ENCODE peak calls at places on chromosomes 12 and 14, in five cellular contexts. One of them, this sample, is unnamed.
A peak's percentile ranks its signal among the peaks of the same experiment; 100 is the strongest.

GRCh38 chr14:90551070-90551704 is 154.4 kb downstream of the CALM1 start:
- DNase-seq in A172: no peak
- DNase-seq in Panc1: no peak
- DNase-seq in cardiac muscle cell: peak; percentile 12
- DNase-seq in CD8-positive, alpha-beta T cell: no peak
- DNase-seq in this sample: peak; percentile 46

GRCh38 chr14:95180966-95181733 is 23.8 kb upstream of the DICER1 start:
- DNase-seq in Panc1: no peak
- DNase-seq in cardiac muscle cell: peak; percentile 12
- DNase-seq in CD8-positive, alpha-beta T cell: no peak
- DNase-seq in A172: no peak
- DNase-seq in this sample: no peak

GRCh38 chr14:65780566-65780965 is 368.0 kb downstream of the FUT8 start:
- DNase-seq in CD8-positive, alpha-beta T cell: no peak
- DNase-seq in Panc1: no peak
- DNase-seq in A172: no peak
- DNase-seq in cardiac muscle cell: no peak
- DNase-seq in this sample: no peak

GRCh38 chr12:32754101-32754500 is 1.6 kb downstream of the YARS2 start:
- DNase-seq in A172: no peak
- DNase-seq in cardiac muscle cell: peak; percentile 12
- DNase-seq in CD8-positive, alpha-beta T cell: no peak
- DNase-seq in Panc1: no peak
- DNase-seq in this sample: peak; percentile 5

GRCh38 chr12:48001426-48002178 is 2.7 kb downstream of the COL2A1 start:
- DNase-seq in CD8-positive, alpha-beta T cell: no peak
- DNase-seq in A172: no peak
- DNase-seq in cardiac muscle cell: peak; percentile 43
- DNase-seq in Panc1: no peak
- DNase-seq in this sample: peak; percentile 24

GRCh38 chr14:70170976-70171375 is 17.8 kb downstream of the SLC8A3 start:
- DNase-seq in cardiac muscle cell: no peak
- DNase-seq in CD8-positive, alpha-beta T cell: no peak
- DNase-seq in A172: no peak
- DNase-seq in Panc1: no peak
- DNase-seq in this sample: no peak

GRCh38 chr12:115232455-115233156 is 548.6 kb upstream of the TBX3 start:
- DNase-seq in A172: no peak
- DNase-seq in cardiac muscle cell: peak; percentile 77
- DNase-seq in Panc1: no peak
- DNase-seq in CD8-positive, alpha-beta T cell: no peak
- DNase-seq in this sample: peak; percentile 61

GRCh38 chr12:58750484-58750883 is 169.8 kb downstream of the LRIG3 start:
- DNase-seq in cardiac muscle cell: peak; percentile 84
- DNase-seq in CD8-positive, alpha-beta T cell: no peak
- DNase-seq in A172: peak; percentile 64
- DNase-seq in Panc1: no peak
- DNase-seq in this sample: peak; percentile 98

GRCh38 chr14:24079521-24080141 is 8.3 kb downstream of the CPNE6 start:
- DNase-seq in Panc1: no peak
- DNase-seq in cardiac muscle cell: no peak
- DNase-seq in CD8-positive, alpha-beta T cell: no peak
- DNase-seq in A172: no peak
- DNase-seq in this sample: no peak

GRCh38 chr14:91092095-91092494 is 21.8 kb upstream of the DGLUCY start:
- DNase-seq in CD8-positive, alpha-beta T cell: no peak
- DNase-seq in cardiac muscle cell: no peak
- DNase-seq in Panc1: no peak
- DNase-seq in A172: no peak
- DNase-seq in this sample: no peak

GRCh38 chr12:27566159-27566558 is 42.2 kb downstream of the PPFIBP1 start:
- DNase-seq in cardiac muscle cell: no peak
- DNase-seq in A172: no peak
- DNase-seq in Panc1: no peak
- DNase-seq in CD8-positive, alpha-beta T cell: no peak
- DNase-seq in this sample: no peak

GRCh38 chr12:13173537-13173936 is 23.0 kb upstream of the EMP1 start:
- DNase-seq in cardiac muscle cell: peak; percentile 87
- DNase-seq in Panc1: no peak
- DNase-seq in CD8-positive, alpha-beta T cell: no peak
- DNase-seq in A172: no peak
- DNase-seq in this sample: peak; percentile 89

GRCh38 chr14:92160619-92161018 is 38.9 kb downstream of the CPSF2 start:
- DNase-seq in CD8-positive, alpha-beta T cell: no peak
- DNase-seq in A172: no peak
- DNase-seq in Panc1: no peak
- DNase-seq in cardiac muscle cell: peak; percentile 87
- DNase-seq in this sample: peak; percentile 84

GRCh38 chr14:104239185-104239775 is 100.9 kb downstream of the KIF26A start:
- DNase-seq in Panc1: no peak
- DNase-seq in CD8-positive, alpha-beta T cell: no peak
- DNase-seq in A172: no peak
- DNase-seq in cardiac muscle cell: no peak
- DNase-seq in this sample: no peak

GRCh38 chr14:95318399-95318834 is 1.3 kb downstream of the CLMN start:
- DNase-seq in Panc1: no peak
- DNase-seq in CD8-positive, alpha-beta T cell: no peak
- DNase-seq in A172: no peak
- DNase-seq in cardiac muscle cell: no peak
- DNase-seq in this sample: no peak

GRCh38 chr12:66409195-66409871 is 107.0 kb downstream of the HELB start:
- DNase-seq in cardiac muscle cell: peak; percentile 90
- DNase-seq in CD8-positive, alpha-beta T cell: peak; percentile 34
- DNase-seq in Panc1: peak; percentile 8
- DNase-seq in A172: peak; percentile 38
- DNase-seq in this sample: peak; percentile 52

GRCh38 chr12:104610513-104611235 is 153.9 kb downstream of the CHST11 start:
- DNase-seq in Panc1: no peak
- DNase-seq in A172: no peak
- DNase-seq in cardiac muscle cell: no peak
- DNase-seq in CD8-positive, alpha-beta T cell: no peak
- DNase-seq in this sample: no peak

This sample was measured in fibroblast of lung.